ENCODE peak calls at places on chromosomes 6 and 20, in four cellular contexts. B is fibroblast of lung, V is brain microvascular endothelial cell, I is psoas muscle. N is an unnamed sample.

GRCh38 chr20:23032679-23033078 is 2.4 kb upstream of the SSTR4 start:
- DNase-seq in V (no peak), B (no peak), I (no peak), N (no peak)

GRCh38 chr6:111564482-111564945 is 41.2 kb downstream of the TRAF3IP2 start:
- DNase-seq in V (no peak), I (peak; percentile 86), B (peak; percentile 74), N (peak; percentile 15)

GRCh38 chr6:169722362-169723199 is 1.7 kb downstream of the PHF10 start:
- DNase-seq in V (peak; percentile 61), I (peak; percentile 63), B (peak; percentile 86), N (peak; percentile 82)

GRCh38 chr20:49610701-49611538 is 43.0 kb upstream of the PTGIS start:
- DNase-seq in V (peak; percentile 27), I (peak; percentile 89), B (peak; percentile 28), N (peak; percentile 92)

GRCh38 chr20:44038681-44039123 is 124.0 kb downstream of the TOX2 start:
- DNase-seq in I (no peak), B (no peak), V (no peak), N (no peak)

GRCh38 chr6:109790131-109790530 is 99.0 kb downstream of the FIG4 start:
- DNase-seq in B (peak; percentile 87), I (no peak), V (no peak), N (no peak)

GRCh38 chr6:134903448-134903847 is 46.5 kb downstream of the ALDH8A1 start:
- DNase-seq in B (no peak), I (no peak), V (no peak), N (no peak)

GRCh38 chr6:168342626-168343025 is 23.0 kb upstream of the DACT2 start:
- DNase-seq in I (no peak), B (no peak), V (no peak), N (peak; percentile 73)

GRCh38 chr6:82227770-82228169 is 19.8 kb downstream of the IBTK start:
- DNase-seq in I (no peak), V (no peak), B (no peak), N (no peak)

GRCh38 chr6:13992417-13993055 is 67.8 kb downstream of the RNF182 start:
- DNase-seq in I (no peak), B (peak; percentile 75), V (peak; percentile 77), N (no peak)

GRCh38 chr20:25285091-25285647 is 37.3 kb downstream of the PYGB start:
- DNase-seq in V (no peak), B (no peak), I (peak; percentile 38), N (peak; percentile 16)

GRCh38 chr20:52003976-52004375 is 187.6 kb downstream of the ZFP64 start:
- DNase-seq in B (no peak), I (no peak), V (no peak), N (no peak)

GRCh38 chr20:10511166-10511506 is 76.0 kb downstream of the SLX4IP start:
- DNase-seq in V (no peak), B (no peak), I (no peak), N (no peak)

GRCh38 chr20:9974324-9974723 is 60.5 kb upstream of the ANKEF1 start:
- DNase-seq in B (no peak), V (no peak), I (no peak), N (no peak)

GRCh38 chr6:45605971-45606370 is 228.2 kb upstream of the SUPT3H start:
- DNase-seq in I (no peak), V (no peak), B (no peak), N (no peak)

GRCh38 chr6:115729036-115729435 is 331.7 kb downstream of the FRK start:
- DNase-seq in V (no peak), B (no peak), I (no peak), N (no peak)

GRCh38 chr6:161922631-161923119 is 648.8 kb upstream of the AGPAT4 start:
- DNase-seq in B (peak; percentile 78), V (peak; percentile 72), I (peak; percentile 62), N (peak; percentile 62)

GRCh38 chr6:155224031-155224451 is 39.8 kb upstream of the CLDN20 start:
- DNase-seq in I (no peak), V (peak; percentile 85), B (peak; percentile 95), N (no peak)

GRCh38 chr6:30926644-30927043 is 5.3 kb downstream of the SFTA2 start:
- DNase-seq in B (peak; percentile 58), V (no peak), I (peak; percentile 86), N (no peak)

GRCh38 chr6:89021629-89022028 is 58.2 kb upstream of the RNGTT start:
- DNase-seq in I (no peak), V (no peak), B (no peak), N (no peak)

GRCh38 chr6:33686981-33687975 is 24.2 kb downstream of the UQCC2 start:
- DNase-seq in V (no peak), B (no peak), I (no peak), N (peak; percentile 60)

GRCh38 chr20:34506480-34506879 is 9.7 kb upstream of the DYNLRB1 start:
- DNase-seq in I (no peak), B (no peak), V (no peak), N (no peak)

GRCh38 chr20:53580376-53581111 is 13.1 kb downstream of the ZNF217 start:
- DNase-seq in B (no peak), I (no peak), V (no peak), N (peak; percentile 18)

GRCh38 chr20:53654932-53655674 is 61.5 kb upstream of the ZNF217 start:
- DNase-seq in B (no peak), V (no peak), I (no peak), N (no peak)

GRCh38 chr6:118650500-118651281 is 700 bp downstream of the CEP85L start:
- DNase-seq in I (peak; percentile 76), V (peak; percentile 34), B (peak; percentile 73), N (peak; percentile 90)

GRCh38 chr20:61434361-61434781 is 182.3 kb downstream of the CDH4 start:
- DNase-seq in V (no peak), I (no peak), B (peak; percentile 42), N (no peak)

GRCh38 chr6:125954735-125955410 is 1.7 kb upstream of the HINT3 start:
- DNase-seq in I (no peak), V (no peak), B (no peak), N (no peak)

GRCh38 chr6:15562954-15563353 is 99.9 kb downstream of the DTNBP1 start:
- DNase-seq in V (no peak), I (no peak), B (no peak), N (no peak)

GRCh38 chr6:119328866-119329806 is 20.4 kb downstream of the MAN1A1 start:
- DNase-seq in V (no peak), B (no peak), I (no peak), N (no peak)

GRCh38 chr6:116596815-116597214 is 19.5 kb upstream of the RSPH4A start:
- DNase-seq in I (no peak), B (peak; percentile 16), V (peak; percentile 11), N (no peak)

GRCh38 chr20:61597996-61598395 is 345.9 kb downstream of the CDH4 start:
- DNase-seq in V (no peak), I (no peak), B (no peak), N (no peak)

GRCh38 chr6:64685401-64685800 is 1021.6 kb downstream of the EYS start:
- DNase-seq in V (no peak), B (no peak), I (no peak), N (no peak)

GRCh38 chr20:53914091-53914860 is 156.1 kb downstream of the BCAS1 start:
- DNase-seq in I (no peak), V (no peak), B (peak; percentile 80), N (no peak)

GRCh38 chr6:137271245-137272183 is 52.3 kb upstream of the IFNGR1 start:
- DNase-seq in V (peak; percentile 24), B (peak; percentile 46), I (no peak), N (no peak)

GRCh38 chr6:107716688-107717089 is 107.4 kb downstream of the SCML4 start:
- DNase-seq in B (peak; percentile 21), I (no peak), V (peak; percentile 29), N (peak; percentile 12)

GRCh38 chr6:36660771-36661471 is 17.6 kb upstream of the CDKN1A start:
- DNase-seq in B (no peak), I (peak; percentile 82), V (no peak), N (peak; percentile 71)

GRCh38 chr20:47524385-47524784 is 22.7 kb downstream of the NCOA3 start:
- DNase-seq in B (no peak), I (no peak), V (no peak), N (no peak)

GRCh38 chr20:33081411-33082154 is 2.1 kb downstream of the BPIFB4 start:
- DNase-seq in V (no peak), I (no peak), B (no peak), N (peak; percentile 53)

GRCh38 chr20:58997141-58997770 is 9.8 kb downstream of the CTSZ start:
- DNase-seq in B (no peak), I (peak; percentile 35), V (no peak), N (no peak)

GRCh38 chr20:58995461-58996225 is 11.4 kb downstream of the CTSZ start:
- DNase-seq in B (no peak), V (no peak), I (peak; percentile 28), N (no peak)

GRCh38 chr20:58994390-58995159 is 12.5 kb downstream of the CTSZ start:
- DNase-seq in I (peak; percentile 34), V (no peak), B (no peak), N (peak; percentile 61)

GRCh38 chr20:58998656-58999055 is 8.4 kb downstream of the CTSZ start:
- DNase-seq in I (peak; percentile 37), B (no peak), V (no peak), N (peak; percentile 47)

DNA sequence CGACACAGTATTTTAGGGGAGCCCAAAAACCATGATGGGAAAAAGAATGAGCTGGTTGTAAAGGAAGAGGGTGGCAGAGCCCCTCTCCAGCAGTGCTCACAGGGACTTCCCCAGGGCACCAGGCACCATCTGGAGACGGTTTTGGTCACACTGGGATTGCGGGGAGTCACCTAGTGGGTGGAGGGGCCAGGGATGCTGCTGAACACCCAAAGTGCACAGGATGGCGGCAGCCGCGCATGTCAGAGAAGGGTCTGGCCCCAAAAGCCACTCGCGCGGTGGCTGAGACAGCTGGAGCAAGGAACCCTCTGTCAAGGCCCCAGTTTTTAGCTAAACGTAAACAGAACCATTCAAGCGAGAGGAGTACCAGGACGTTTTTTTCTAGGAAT is 10.8 kb downstream of the CTSZ start:
- DNase-seq in I (peak; percentile 30), B (no peak), V (no peak), N (no peak)
- H3K27ac ChIP-seq in I (no peak overlapping the region), B (no peak overlapping the region), V (no peak overlapping the region), N (no peak overlapping the region)

DNA sequence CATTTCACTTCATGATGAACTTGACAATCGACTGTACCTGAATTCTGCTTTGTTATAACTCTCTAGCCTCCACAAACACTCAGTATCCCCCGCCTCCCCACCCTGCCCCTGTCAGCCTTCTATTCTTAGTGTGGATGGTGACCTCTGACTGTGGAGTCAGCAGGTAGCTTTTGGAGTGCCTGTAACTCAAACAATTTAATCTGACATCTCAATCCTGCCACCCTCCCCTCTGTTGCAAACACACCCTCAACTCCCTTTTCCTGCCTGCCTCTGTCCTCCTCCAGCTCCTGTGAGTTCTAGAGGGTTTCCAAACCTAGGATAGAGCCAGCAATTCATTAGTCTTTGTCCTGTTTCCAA is 20.3 kb downstream of the DAAM2 start:
- DNase-seq in B (no peak), I (no peak), V (no peak), N (no peak)
- H3K27ac ChIP-seq in B (no peak overlapping the region), I (no peak overlapping the region), V (no peak overlapping the region), N (peak overlapping the region; percentile 37)

GRCh38 chr20:18514127-18514526 is 6.4 kb downstream of the SEC23B start:
- DNase-seq in B (no peak), V (no peak), I (no peak), N (no peak)
- H3K27ac ChIP-seq in B (no peak overlapping the region), V (no peak overlapping the region), I (no peak overlapping the region), N (no peak overlapping the region)

GRCh38 chr6:87737948-87738347 is 35.9 kb upstream of the AKIRIN2 start:
- DNase-seq in I (no peak), B (no peak), V (no peak), N (no peak)
- H3K27ac ChIP-seq in I (no peak overlapping the region), B (no peak overlapping the region), V (no peak overlapping the region), N (no peak overlapping the region)